ENCODE peak calls at places on chromosome 14, in eight cellular contexts. Y, O, J, D, F, C, L and N are unnamed samples. For H3K4me1, the result is how much of the 10 kb centered on the place peaks cover.

GRCh38 chr14:84254205-84254788 is 1275.6 kb upstream of the FLRT2 start:
- DNase-seq in J (no peak), Y (no peak), L (peak), C (no peak), F (no peak), D (no peak), O (no peak), N (peak)

GRCh38 chr14:77613207-77613606 is 3.2 kb downstream of the SPTLC2 start:
- DNase-seq in Y (no peak), O (no peak), J (no peak), F (no peak), C (no peak), L (no peak), D (no peak), N (no peak)

GRCh38 chr14:77086017-77086727 is 11.9 kb upstream of the CIPC start:
- DNase-seq in F (peak), Y (peak), L (peak), O (no peak), J (no peak), D (no peak), C (peak), N (no peak)

GRCh38 chr14:85358136-85358785 is 171.7 kb upstream of the FLRT2 start:
- DNase-seq in Y (no peak), L (no peak), O (no peak), D (no peak), F (no peak), J (no peak), C (no peak), N (no peak)

GRCh38 chr14:64760146-64760755 is 56.0 kb downstream of the PLEKHG3 start:
- DNase-seq in F (peak), J (peak), O (no peak), C (peak), D (peak), L (peak), Y (peak), N (peak)

GRCh38 chr14:104889374-104889755 is 24.3 kb downstream of the CEP170B start:
- DNase-seq in J (peak), L (no peak), Y (no peak), O (no peak), D (no peak), F (no peak), C (no peak), N (no peak)

GRCh38 chr14:88986146-88986841 is 161.8 kb downstream of the TTC8 start:
- DNase-seq in J (peak), C (peak), D (no peak), O (no peak), Y (no peak), L (no peak), F (peak), N (no peak)

GRCh38 chr14:69716483-69717187 is 50.3 kb upstream of the SRSF5 start:
- DNase-seq in J (peak), D (no peak), F (peak), L (no peak), Y (no peak), C (peak), O (peak), N (no peak)

GRCh38 chr14:22939684-22940083 is 10.5 kb upstream of the PRMT5 start:
- DNase-seq in Y (no peak), F (peak), J (no peak), D (no peak), C (no peak), L (no peak), O (no peak), N (no peak)

GRCh38 chr14:95275507-95275906 is 44.2 kb downstream of the CLMN start:
- DNase-seq in Y (no peak), J (no peak), O (no peak), F (no peak), D (no peak), L (no peak), C (no peak), N (no peak)

GRCh38 chr14:68757618-68758081 is 35.2 kb downstream of the ZFP36L1 start:
- DNase-seq in D (no peak), Y (no peak), O (peak), F (peak), C (no peak), L (no peak), J (no peak), N (no peak)

GRCh38 chr14:85071447-85071846 is 458.5 kb upstream of the FLRT2 start:
- DNase-seq in C (no peak), F (no peak), L (no peak), D (no peak), Y (no peak), J (no peak), O (no peak), N (no peak)

GRCh38 chr14:68506645-68507405 is 286.0 kb downstream of the ZFP36L1 start:
- DNase-seq in Y (no peak), C (peak), F (no peak), J (no peak), D (peak), O (no peak), L (no peak), N (peak)

GRCh38 chr14:99413172-99413571 is 67.5 kb downstream of the SETD3 start:
- DNase-seq in D (no peak), O (no peak), J (no peak), C (no peak), Y (no peak), L (no peak), F (no peak), N (no peak)

GRCh38 chr14:55951366-55952206 is 166.6 kb upstream of the PELI2 start:
- DNase-seq in L (peak), D (no peak), O (no peak), Y (no peak), C (no peak), J (no peak), F (no peak), N (no peak)

GRCh38 chr14:69373104-69373503 is 25.0 kb downstream of the ERH start:
- DNase-seq in O (no peak), D (no peak), Y (no peak), J (no peak), C (no peak), L (no peak), F (no peak), N (no peak)

GRCh38 chr14:40850191-40850590 is 756.5 kb upstream of the LRFN5 start:
- DNase-seq in F (no peak), C (no peak), D (no peak), O (no peak), L (no peak), Y (no peak), J (no peak), N (no peak)

GRCh38 chr14:65156568-65157366 is 54.5 kb upstream of the MAX start:
- DNase-seq in D (no peak), F (peak), C (no peak), O (peak), J (no peak), Y (no peak), L (no peak), N (peak)

GRCh38 chr14:22391908-22392307 is 197.1 kb downstream of the DAD1 start:
- DNase-seq in O (peak), Y (peak), D (no peak), F (peak), L (peak), J (no peak), C (peak), N (peak)

GRCh38 chr14:26008290-26008689 is 589.5 kb downstream of the NOVA1 start:
- DNase-seq in Y (peak), D (no peak), L (no peak), C (no peak), F (no peak), O (no peak), J (no peak), N (no peak)

GRCh38 chr14:35161231-35161630 is 38.9 kb downstream of the PRORP start:
- DNase-seq in L (no peak), O (no peak), F (peak), J (no peak), C (no peak), D (no peak), Y (no peak), N (no peak)

GRCh38 chr14:23070262-23071129 is 13.2 kb upstream of the CDH24 start:
- DNase-seq in L (no peak), F (no peak), O (no peak), J (no peak), D (no peak), Y (peak), C (no peak), N (no peak)

GRCh38 chr14:69149461-69150244 is 3.3 kb downstream of the DCAF5 start:
- DNase-seq in C (no peak), Y (no peak), J (no peak), L (no peak), D (no peak), F (no peak), O (no peak), N (no peak)

GRCh38 chr14:51398898-51399297 is 158.9 kb downstream of the TMX1 start:
- DNase-seq in J (peak), L (no peak), F (peak), D (no peak), C (peak), Y (no peak), O (no peak), N (no peak)
- H3K4me1 ChIP-seq in J (half or more), L (under half), F (under half), D (under half), C (half or more), Y (under half), O (under half), N (under half)

GRCh38 chr14:21077672-21078071 is 7.6 kb downstream of the ARHGEF40 start:
- DNase-seq in F (no peak), D (no peak), C (no peak), J (no peak), Y (no peak), O (no peak), L (no peak), N (no peak)

GRCh38 chr14:21074398-21075272 is 4.5 kb downstream of the ARHGEF40 start:
- DNase-seq in C (no peak), F (no peak), O (no peak), D (no peak), L (no peak), J (no peak), Y (no peak), N (no peak)

GRCh38 chr14:21073921-21074320 is 3.8 kb downstream of the ARHGEF40 start:
- DNase-seq in C (no peak), J (no peak), F (no peak), D (no peak), L (no peak), Y (no peak), O (no peak), N (no peak)

GRCh38 chr14:21078287-21078686 is 8.2 kb downstream of the ARHGEF40 start:
- DNase-seq in Y (no peak), L (no peak), F (no peak), O (no peak), D (no peak), J (no peak), C (no peak), N (no peak)

GRCh38 chr14:21075719-21076437 is 5.8 kb downstream of the ARHGEF40 start:
- DNase-seq in C (no peak), O (no peak), L (no peak), Y (no peak), D (no peak), F (no peak), J (no peak), N (no peak)
- H3K27ac ChIP-seq in C (no peak), O (no peak), L (no peak), Y (no peak), D (no peak), F (no peak), J (no peak), N (no peak)

DNA sequence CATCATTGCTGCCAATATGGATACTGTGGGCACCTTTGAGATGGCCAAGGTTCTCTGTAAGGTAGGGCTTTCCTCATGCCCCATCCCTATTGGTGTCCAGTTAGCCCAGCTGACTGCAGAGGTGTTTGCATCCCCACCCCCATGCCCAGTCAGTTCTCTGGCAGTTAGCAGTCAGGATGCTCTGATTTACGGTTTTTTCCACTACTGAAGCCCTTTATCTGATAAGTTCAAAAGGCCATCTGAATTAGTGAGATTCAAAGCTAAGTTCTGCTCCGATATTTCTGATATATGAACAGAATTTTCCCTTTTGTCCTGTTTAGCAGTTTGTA is 773 bp downstream of the GMPR2 start:
- DNase-seq in Y (no peak), L (no peak), C (no peak), O (no peak), D (no peak), J (no peak), F (no peak), N (no peak)
- H3K4me3 ChIP-seq in Y (peak), L (no peak), C (peak), O (peak), D (peak), J (peak), F (peak), N (no peak)

GRCh38 chr14:92520102-92520651 is 6.6 kb downstream of the RIN3 start:
- DNase-seq in D (no peak), L (no peak), Y (no peak), C (no peak), F (no peak), O (no peak), J (no peak), N (no peak)
- H3K4me1 ChIP-seq in D (half or more), L (under half), Y (under half), C (under half), F (under half), O (under half), J (under half), N (under half)

DNA sequence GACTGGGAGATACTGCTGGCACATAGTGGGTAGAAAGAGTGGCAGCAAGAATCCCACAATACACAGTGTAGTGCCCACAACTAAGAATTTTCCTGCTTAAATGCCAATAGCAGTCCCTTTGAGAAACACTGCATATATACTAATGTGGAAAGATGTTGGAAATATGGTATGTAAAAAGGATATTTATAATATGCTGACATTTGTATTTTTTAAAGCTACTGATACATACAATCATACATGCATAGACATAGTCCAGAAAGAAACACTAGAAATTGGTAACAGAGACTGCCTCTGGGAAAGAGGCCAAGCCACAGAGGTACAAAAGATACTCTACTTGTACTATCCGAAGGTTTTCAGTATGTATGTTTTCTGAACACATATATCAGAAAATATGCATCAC is 30.3 kb downstream of the TRIP11 start:
- DNase-seq in D (no peak), O (no peak), L (no peak), C (no peak), J (no peak), F (no peak), Y (no peak), N (no peak)
- H3K27ac ChIP-seq in D (no peak), O (no peak), L (no peak), C (no peak), J (no peak), F (no peak), Y (no peak), N (no peak)